ENCODE peak calls at places on chromosomes 16 and 17, in five cellular contexts. One of them, this sample, is unnamed.

GRCh38 chr16:14308357-14308723 is 237.2 kb downstream of the MRTFB start:
- DNase-seq in K562: no peak
- DNase-seq in transverse colon: no peak
- DNase-seq in stomach: no peak
- DNase-seq in upper lobe of left lung: no peak
- DNase-seq in this sample: no peak

GRCh38 chr16:49701867-49702494 is 153.9 kb downstream of the ZNF423 start:
- DNase-seq in K562: no peak
- DNase-seq in transverse colon: peak
- DNase-seq in stomach: no peak
- DNase-seq in upper lobe of left lung: peak
- DNase-seq in this sample: peak

GRCh38 chr16:86495756-86496261 is 14.5 kb upstream of the FOXF1 start:
- DNase-seq in K562: no peak
- DNase-seq in transverse colon: no peak
- DNase-seq in stomach: no peak
- DNase-seq in upper lobe of left lung: no peak
- DNase-seq in this sample: peak

GRCh38 chr17:65292430-65292829 is 155.3 kb downstream of the RGS9 start:
- DNase-seq in K562: no peak
- DNase-seq in transverse colon: no peak
- DNase-seq in stomach: no peak
- DNase-seq in upper lobe of left lung: no peak
- DNase-seq in this sample: no peak

GRCh38 chr16:83906690-83907089 is 7.8 kb downstream of the MLYCD start:
- DNase-seq in K562: no peak
- DNase-seq in transverse colon: no peak
- DNase-seq in stomach: no peak
- DNase-seq in upper lobe of left lung: no peak
- DNase-seq in this sample: no peak

GRCh38 chr17:52383493-52384100 is 225.1 kb upstream of the CA10 start:
- DNase-seq in K562: peak
- DNase-seq in transverse colon: peak
- DNase-seq in stomach: peak
- DNase-seq in upper lobe of left lung: peak
- DNase-seq in this sample: no peak

GRCh38 chr16:79434097-79434496 is 166.4 kb downstream of the MAF start:
- DNase-seq in K562: no peak
- DNase-seq in transverse colon: no peak
- DNase-seq in stomach: no peak
- DNase-seq in upper lobe of left lung: no peak
- DNase-seq in this sample: no peak

GRCh38 chr17:78361227-78361683 is 1.4 kb upstream of the SOCS3 start:
- DNase-seq in K562: no peak
- DNase-seq in transverse colon: no peak
- DNase-seq in stomach: no peak
- DNase-seq in upper lobe of left lung: no peak
- DNase-seq in this sample: no peak

GRCh38 chr17:16492613-16493290 is 759 bp upstream of the LRRC75A start:
- DNase-seq in K562: no peak
- DNase-seq in transverse colon: no peak
- DNase-seq in stomach: no peak
- DNase-seq in upper lobe of left lung: no peak
- DNase-seq in this sample: no peak

GRCh38 chr17:17711708-17712141 is 30.5 kb downstream of the RAI1 start:
- DNase-seq in K562: no peak
- DNase-seq in transverse colon: no peak
- DNase-seq in stomach: peak
- DNase-seq in upper lobe of left lung: peak
- DNase-seq in this sample: no peak

GRCh38 chr17:62616993-62617893 is 10.2 kb upstream of the MRC2 start:
- DNase-seq in K562: no peak
- DNase-seq in transverse colon: no peak
- DNase-seq in stomach: no peak
- DNase-seq in upper lobe of left lung: no peak
- DNase-seq in this sample: no peak

DNA sequence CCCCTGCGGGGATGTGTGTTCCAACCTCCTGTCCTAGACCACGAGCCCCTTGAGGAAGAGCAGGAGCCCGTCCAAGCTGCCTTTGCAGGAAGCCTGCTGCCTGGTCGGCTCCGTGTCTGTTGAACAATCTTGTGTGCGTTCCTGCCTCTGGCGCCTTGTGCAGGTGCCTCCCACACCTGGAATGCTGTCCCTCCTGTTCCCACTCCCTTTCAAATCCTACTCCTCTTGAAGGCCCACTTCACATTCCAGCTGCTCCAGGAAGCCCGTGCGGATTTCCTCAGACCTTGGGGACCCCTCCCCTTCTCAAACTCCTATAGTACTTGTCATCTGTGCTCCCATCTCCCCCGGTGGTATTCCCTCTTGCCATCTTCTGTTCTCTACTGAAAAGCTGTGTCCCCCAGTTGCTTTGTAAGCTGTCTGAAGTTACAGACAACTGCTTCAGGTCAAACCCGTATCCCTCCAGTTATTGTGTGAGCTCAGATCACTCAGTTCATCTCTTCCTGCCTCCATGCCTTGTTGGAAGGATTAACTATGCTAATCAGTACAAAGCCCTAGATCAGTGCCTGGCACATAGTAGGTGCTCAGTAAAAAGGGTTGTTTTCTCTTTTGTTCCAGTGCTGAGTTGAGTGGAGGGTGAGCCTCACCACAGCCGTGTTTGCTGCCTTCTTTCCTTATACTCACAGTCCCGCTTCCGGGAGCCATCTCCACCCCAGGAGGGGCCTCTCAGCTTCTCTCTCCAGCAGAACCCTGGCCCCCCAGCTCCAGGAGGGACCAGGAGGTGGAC is 241.8 kb upstream of the CIBAR2 start:
- DNase-seq in K562: no peak
- DNase-seq in transverse colon: peak
- DNase-seq in stomach: peak
- DNase-seq in upper lobe of left lung: peak
- DNase-seq in this sample: no peak
- TF ChIP-seq POLR2AphosphoS5 in K562: no peak
- TF ChIP-seq POLR2AphosphoS5 in transverse colon: peak
- TF ChIP-seq POLR2AphosphoS5 in stomach: no peak
- TF ChIP-seq POLR2AphosphoS5 in upper lobe of left lung: peak
- TF ChIP-seq POLR2AphosphoS5 in this sample: no peak

GRCh38 chr17:14736631-14737030 is 435.8 kb downstream of the HS3ST3B1 start:
- DNase-seq in K562: no peak
- DNase-seq in transverse colon: no peak
- DNase-seq in stomach: no peak
- DNase-seq in upper lobe of left lung: no peak
- DNase-seq in this sample: no peak

GRCh38 chr17:14741516-14741915 is 440.6 kb downstream of the HS3ST3B1 start:
- DNase-seq in K562: no peak
- DNase-seq in transverse colon: no peak
- DNase-seq in stomach: no peak
- DNase-seq in upper lobe of left lung: no peak
- DNase-seq in this sample: no peak

GRCh38 chr17:14738652-14738988 is 437.7 kb downstream of the HS3ST3B1 start:
- DNase-seq in K562: no peak
- DNase-seq in transverse colon: no peak
- DNase-seq in stomach: no peak
- DNase-seq in upper lobe of left lung: no peak
- DNase-seq in this sample: no peak

GRCh38 chr17:14739656-14740431 is 439.0 kb downstream of the HS3ST3B1 start:
- DNase-seq in K562: no peak
- DNase-seq in transverse colon: no peak
- DNase-seq in stomach: no peak
- DNase-seq in upper lobe of left lung: no peak
- DNase-seq in this sample: no peak

DNA sequence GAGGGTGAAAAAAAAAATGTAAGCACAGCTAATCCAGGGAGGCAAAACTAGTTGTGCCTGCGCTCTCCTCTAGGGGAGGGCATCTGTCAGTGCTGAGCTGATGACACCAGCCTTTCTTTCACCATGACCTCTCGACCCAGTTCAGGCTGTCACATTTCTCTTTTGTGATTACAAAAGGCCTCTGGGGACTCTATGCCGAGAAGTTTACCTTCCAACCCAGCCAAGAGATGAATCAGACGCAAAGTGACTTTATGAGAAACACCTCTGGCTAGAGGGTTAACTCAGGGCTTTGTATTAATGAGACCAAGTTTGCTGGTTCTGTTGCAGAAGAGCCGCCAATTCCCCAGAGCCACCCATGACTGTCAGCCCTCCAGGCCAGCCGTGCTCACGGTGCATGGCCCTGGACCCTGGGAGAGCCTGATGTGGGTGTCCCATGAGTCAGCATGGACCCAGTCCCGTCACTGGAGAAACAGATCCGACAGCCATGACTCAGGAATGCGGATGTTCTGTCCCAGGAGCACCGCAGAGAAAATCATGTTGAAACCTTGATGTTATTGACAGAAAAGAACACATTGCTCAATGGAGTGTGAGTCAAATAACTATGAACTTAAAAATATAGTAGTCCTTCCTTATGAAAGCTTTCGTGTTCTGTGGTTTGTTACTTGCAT is 437.2 kb downstream of the HS3ST3B1 start:
- DNase-seq in K562: peak
- DNase-seq in transverse colon: peak
- DNase-seq in stomach: peak
- DNase-seq in upper lobe of left lung: peak
- DNase-seq in this sample: peak
- TF ChIP-seq CTCF in K562: no peak
- TF ChIP-seq CTCF in transverse colon: no peak
- TF ChIP-seq CTCF in stomach: no peak
- TF ChIP-seq CTCF in upper lobe of left lung: peak
- TF ChIP-seq CTCF in this sample: no peak

GRCh38 chr17:37711113-37711512 is 33.7 kb downstream of the HNF1B start:
- DNase-seq in K562: no peak
- DNase-seq in transverse colon: no peak
- DNase-seq in stomach: no peak
- DNase-seq in upper lobe of left lung: no peak
- DNase-seq in this sample: no peak

GRCh38 chr17:37708008-37708615 is 36.7 kb downstream of the HNF1B start:
- DNase-seq in K562: no peak
- DNase-seq in transverse colon: peak
- DNase-seq in stomach: peak
- DNase-seq in upper lobe of left lung: peak
- DNase-seq in this sample: no peak

GRCh38 chr17:37708616-37709212 is 36.1 kb downstream of the HNF1B start:
- DNase-seq in K562: no peak
- DNase-seq in transverse colon: peak
- DNase-seq in stomach: peak
- DNase-seq in upper lobe of left lung: peak
- DNase-seq in this sample: no peak

GRCh38 chr17:37713028-37713431 is 31.8 kb downstream of the HNF1B start:
- DNase-seq in K562: no peak
- DNase-seq in transverse colon: no peak
- DNase-seq in stomach: peak
- DNase-seq in upper lobe of left lung: no peak
- DNase-seq in this sample: no peak

GRCh38 chr17:37710344-37710886 is 34.4 kb downstream of the HNF1B start:
- DNase-seq in K562: peak
- DNase-seq in transverse colon: peak
- DNase-seq in stomach: peak
- DNase-seq in upper lobe of left lung: peak
- DNase-seq in this sample: no peak
- TF ChIP-seq EP300 in K562: no peak
- TF ChIP-seq EP300 in transverse colon: peak
- TF ChIP-seq EP300 in stomach: no peak
- TF ChIP-seq EP300 in upper lobe of left lung: no peak
- TF ChIP-seq EP300 in this sample: no peak

GRCh38 chr16:68798398-68798797 is 44.9 kb upstream of the TANGO6 start:
- DNase-seq in K562: no peak
- DNase-seq in transverse colon: no peak
- DNase-seq in stomach: no peak
- DNase-seq in upper lobe of left lung: no peak
- DNase-seq in this sample: no peak
- TF ChIP-seq POLR2AphosphoS5 in K562: no peak
- TF ChIP-seq POLR2AphosphoS5 in transverse colon: no peak
- TF ChIP-seq POLR2AphosphoS5 in stomach: no peak
- TF ChIP-seq POLR2AphosphoS5 in upper lobe of left lung: no peak
- TF ChIP-seq POLR2AphosphoS5 in this sample: no peak

GRCh38 chr17:48163809-48164208 is 56.2 kb downstream of the SNX11 start:
- DNase-seq in K562: no peak
- DNase-seq in transverse colon: no peak
- DNase-seq in stomach: no peak
- DNase-seq in upper lobe of left lung: no peak
- DNase-seq in this sample: no peak
- TF ChIP-seq CTCF in K562: no peak
- TF ChIP-seq CTCF in transverse colon: no peak
- TF ChIP-seq CTCF in stomach: no peak
- TF ChIP-seq CTCF in upper lobe of left lung: no peak
- TF ChIP-seq CTCF in this sample: no peak

GRCh38 chr16:50733468-50733867 is 8.4 kb upstream of the CYLD start:
- DNase-seq in K562: no peak
- DNase-seq in transverse colon: no peak
- DNase-seq in stomach: no peak
- DNase-seq in upper lobe of left lung: no peak
- DNase-seq in this sample: no peak

GRCh38 chr16:50739031-50739430 is 2.9 kb upstream of the CYLD start:
- DNase-seq in K562: no peak
- DNase-seq in transverse colon: no peak
- DNase-seq in stomach: no peak
- DNase-seq in upper lobe of left lung: no peak
- DNase-seq in this sample: no peak

GRCh38 chr16:50736448-50736847 is 5.4 kb upstream of the CYLD start:
- DNase-seq in K562: no peak
- DNase-seq in transverse colon: no peak
- DNase-seq in stomach: no peak
- DNase-seq in upper lobe of left lung: peak
- DNase-seq in this sample: no peak

GRCh38 chr16:50737420-50737959 is 4.4 kb upstream of the CYLD start:
- DNase-seq in K562: no peak
- DNase-seq in transverse colon: no peak
- DNase-seq in stomach: no peak
- DNase-seq in upper lobe of left lung: no peak
- DNase-seq in this sample: no peak

DNA sequence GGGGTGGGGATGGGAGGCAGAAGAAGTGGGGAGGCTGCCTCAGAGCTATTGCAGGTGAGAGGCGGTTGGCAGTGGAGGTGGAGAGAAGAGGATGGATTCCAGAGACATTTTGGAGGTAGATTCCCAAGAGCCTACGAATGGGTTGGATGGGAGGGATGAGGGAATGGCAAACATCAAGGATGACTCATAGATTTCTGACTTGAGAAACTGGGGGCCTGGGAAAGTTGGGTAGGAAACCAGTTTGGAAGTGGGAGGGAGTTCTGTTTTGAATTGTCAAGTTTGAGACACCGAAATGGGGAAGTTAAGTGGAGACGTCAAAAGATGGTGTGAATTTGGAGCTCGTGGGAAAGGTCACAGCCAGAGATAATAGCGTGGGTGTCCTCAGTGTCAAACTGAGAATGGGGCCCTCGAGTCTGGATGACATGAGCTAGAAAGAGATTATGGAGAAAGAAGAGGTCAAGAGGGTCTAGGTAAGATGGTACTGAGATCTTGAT is 6.2 kb upstream of the CYLD start:
- DNase-seq in K562: no peak
- DNase-seq in transverse colon: no peak
- DNase-seq in stomach: no peak
- DNase-seq in upper lobe of left lung: no peak
- DNase-seq in this sample: no peak
- TF ChIP-seq EP300 in K562: no peak
- TF ChIP-seq EP300 in transverse colon: no peak
- TF ChIP-seq EP300 in stomach: no peak
- TF ChIP-seq EP300 in upper lobe of left lung: no peak
- TF ChIP-seq EP300 in this sample: no peak